ENCODE peak calls at places on chromosomes 2 and 18, in ten cellular contexts. E, H, F, Y, C, O, S, J, B and K are unnamed samples.

GRCh38 chr18:69585696-69586095 is 185.0 kb downstream of the DOK6 start:
- DNase-seq in O (no peak), F (no peak), Y (no peak), H (no peak), J (no peak), S (no peak), E (no peak), C (no peak), B (no peak), K (no peak)

GRCh38 chr2:32864761-32865160 is 82.0 kb upstream of the LTBP1 start:
- DNase-seq in S (peak), H (no peak), O (no peak), J (no peak), B (no peak), E (no peak), C (no peak), Y (no peak), F (no peak), K (no peak)

GRCh38 chr2:170180031-170180566 is 2.2 kb downstream of the MYO3B start:
- DNase-seq in B (no peak), J (no peak), C (no peak), Y (no peak), F (no peak), O (no peak), E (no peak), H (no peak), S (no peak), K (no peak)

GRCh38 chr2:123514808-123515207 is 510.3 kb upstream of the CNTNAP5 start:
- DNase-seq in O (no peak), Y (no peak), J (no peak), F (no peak), H (no peak), E (no peak), C (no peak), S (no peak), B (no peak), K (no peak)

GRCh38 chr18:24460388-24460787 is at the start of gene HRH4:
- DNase-seq in C (no peak), Y (no peak), H (no peak), F (no peak), B (no peak), S (no peak), O (no peak), J (no peak), E (no peak), K (no peak)

GRCh38 chr2:1641498-1641897 is 102.8 kb downstream of the PXDN start:
- DNase-seq in Y (no peak), B (no peak), C (no peak), H (no peak), O (no peak), E (no peak), S (no peak), J (no peak), F (no peak), K (no peak)

GRCh38 chr2:23912054-23912453 is 14.9 kb downstream of the ATAD2B start:
- DNase-seq in Y (no peak), J (no peak), O (no peak), F (no peak), S (no peak), H (no peak), E (no peak), B (peak), C (no peak), K (no peak)

GRCh38 chr2:54657664-54658083 is 65.8 kb upstream of the EML6 start:
- DNase-seq in H (peak), B (peak), C (peak), Y (peak), O (peak), E (peak), F (peak), S (no peak), J (no peak), K (no peak)

GRCh38 chr2:227761734-227762476 is 16.2 kb downstream of the SCYGR8 start:
- DNase-seq in E (no peak), F (no peak), H (no peak), O (no peak), Y (no peak), J (no peak), S (no peak), B (no peak), C (no peak), K (no peak)

GRCh38 chr2:128644745-128645256 is 326.1 kb upstream of the HS6ST1 start:
- DNase-seq in F (no peak), H (no peak), B (no peak), C (no peak), S (no peak), O (peak), E (no peak), J (peak), Y (no peak), K (no peak)

GRCh38 chr18:64134044-64134757 is 14.7 kb downstream of the LINC00305 start:
- DNase-seq in E (no peak), S (no peak), F (no peak), C (no peak), B (no peak), Y (no peak), O (no peak), J (no peak), H (no peak), K (no peak)

GRCh38 chr2:133967326-133967725 is 286.5 kb upstream of the MGAT5 start:
- DNase-seq in J (no peak), F (no peak), C (no peak), E (no peak), S (no peak), B (no peak), H (no peak), Y (no peak), O (no peak), K (no peak)

GRCh38 chr2:119174993-119175347 is 16.4 kb upstream of the C1QL2 start:
- DNase-seq in J (no peak), O (no peak), Y (no peak), F (no peak), S (no peak), H (no peak), B (no peak), C (no peak), E (no peak), K (no peak)

GRCh38 chr18:51151568-51152511 is 45.6 kb downstream of the MEX3C start:
- DNase-seq in H (peak), F (no peak), C (no peak), Y (no peak), J (no peak), O (no peak), B (no peak), E (peak), S (no peak), K (no peak)

GRCh38 chr2:239512054-239512453 is 111.2 kb upstream of the HDAC4 start:
- DNase-seq in F (peak), H (no peak), C (no peak), S (no peak), E (no peak), O (no peak), J (no peak), B (no peak), Y (no peak), K (no peak)

GRCh38 chr2:70748002-70748779 is 19.8 kb downstream of the ADD2 start:
- DNase-seq in Y (no peak), F (no peak), E (no peak), H (no peak), C (no peak), O (no peak), J (no peak), S (no peak), B (no peak), K (no peak)

GRCh38 chr2:157413342-157414035 is 30.4 kb downstream of the CYTIP start:
- DNase-seq in H (no peak), O (no peak), Y (no peak), E (no peak), B (no peak), F (no peak), C (no peak), S (no peak), J (no peak), K (no peak)

GRCh38 chr2:234978466-234979203 is 26.8 kb downstream of the SH3BP4 start:
- DNase-seq in B (no peak), C (no peak), J (peak), F (no peak), H (peak), E (no peak), S (no peak), O (no peak), Y (no peak), K (no peak)

GRCh38 chr2:101047774-101048173 is 45.7 kb downstream of the RPL31 start:
- DNase-seq in F (no peak), H (no peak), E (no peak), O (no peak), Y (no peak), B (no peak), J (no peak), C (no peak), S (no peak), K (no peak)

GRCh38 chr2:71102981-71103681 is 26.9 kb downstream of the MCEE start:
- DNase-seq in E (no peak), F (no peak), H (no peak), Y (no peak), J (no peak), C (no peak), S (no peak), B (no peak), O (no peak), K (no peak)

GRCh38 chr2:232444409-232445148 is 11.4 kb upstream of the ALPI start:
- DNase-seq in B (peak), E (peak), J (no peak), F (peak), Y (no peak), C (peak), O (peak), S (peak), H (peak), K (no peak)

GRCh38 chr18:23377669-23378469 is 75.2 kb upstream of the RIOK3 start:
- DNase-seq in E (no peak), C (no peak), F (no peak), B (peak), Y (no peak), O (no peak), S (peak), H (no peak), J (no peak), K (no peak)

GRCh38 chr2:3533836-3534235 is 14.5 kb upstream of the ADI1 start:
- DNase-seq in S (no peak), F (no peak), J (no peak), E (no peak), Y (no peak), O (no peak), H (no peak), B (no peak), C (no peak), K (no peak)

GRCh38 chr2:45316576-45317338 is 294.3 kb downstream of the SRBD1 start:
- DNase-seq in O (no peak), Y (no peak), J (no peak), S (no peak), F (no peak), C (no peak), E (no peak), B (no peak), H (no peak), K (no peak)
- H3K27ac ChIP-seq in O (no peak), Y (no peak), J (no peak), S (no peak), F (no peak), C (no peak), E (no peak), B (no peak), H (no peak), K (no peak)

GRCh38 chr2:96108578-96109561 is 7.5 kb downstream of the ADRA2B start:
- DNase-seq in O (peak), E (no peak), B (no peak), J (no peak), H (no peak), Y (no peak), F (no peak), C (peak), S (no peak), K (no peak)
- H3K27ac ChIP-seq in O (no peak), E (no peak), B (peak), J (no peak), H (no peak), Y (no peak), F (no peak), C (no peak), S (no peak), K (peak)

GRCh38 chr18:77046409-77046808 is 86.2 kb downstream of the MBP start:
- DNase-seq in H (no peak), S (no peak), F (no peak), Y (no peak), C (no peak), O (no peak), E (no peak), B (no peak), J (no peak), K (no peak)

GRCh38 chr18:77045682-77046081 is 86.9 kb downstream of the MBP start:
- DNase-seq in H (no peak), O (no peak), Y (no peak), B (no peak), C (no peak), F (no peak), E (no peak), S (no peak), J (no peak), K (no peak)

GRCh38 chr18:77046994-77047393 is 85.6 kb downstream of the MBP start:
- DNase-seq in H (no peak), B (no peak), C (no peak), J (no peak), E (no peak), Y (no peak), O (no peak), S (no peak), F (no peak), K (no peak)

GRCh38 chr18:77043541-77044280 is 88.9 kb downstream of the MBP start:
- DNase-seq in B (no peak), S (no peak), E (no peak), O (no peak), C (no peak), H (no peak), J (no peak), F (no peak), Y (no peak), K (no peak)

DNA sequence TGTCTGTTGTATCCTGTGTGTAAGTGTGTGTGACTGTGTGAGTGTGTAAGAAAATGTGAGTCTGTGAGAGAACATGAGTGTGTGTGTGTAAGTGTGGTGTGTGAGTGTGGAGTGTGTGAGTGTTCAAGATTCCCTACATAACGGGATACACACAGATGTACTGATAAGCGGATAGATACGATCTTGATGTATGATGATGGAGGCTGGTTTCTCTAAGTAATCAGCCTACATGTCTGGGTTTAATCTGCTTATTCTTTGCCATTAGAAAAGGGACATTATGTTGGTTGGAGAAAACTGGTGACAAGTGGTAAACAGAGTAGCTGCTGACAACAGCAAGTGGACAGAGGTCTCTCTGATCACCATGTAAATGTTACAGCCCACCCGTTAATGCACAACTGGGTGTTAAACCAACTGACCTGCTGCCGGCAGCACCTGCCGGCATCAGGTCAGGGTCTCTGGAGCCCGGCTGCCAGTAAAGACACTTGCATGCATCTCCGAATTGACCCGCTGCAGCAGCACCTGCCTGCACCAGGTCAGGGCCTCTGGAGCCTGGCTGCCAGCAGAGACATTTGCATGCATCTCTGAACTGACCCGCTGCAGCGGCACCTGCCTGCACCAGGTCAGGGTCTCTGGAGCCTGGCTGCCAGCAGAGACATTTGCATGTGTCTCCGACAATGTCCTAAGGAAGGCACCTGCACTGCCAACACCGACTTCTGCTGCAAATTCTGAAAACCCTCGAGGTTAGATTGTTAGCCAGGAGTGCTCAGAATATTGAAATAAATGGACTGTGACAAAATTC is 87.5 kb downstream of the MBP start:
- DNase-seq in B (no peak), S (no peak), O (no peak), Y (no peak), C (no peak), E (no peak), J (no peak), H (no peak), F (no peak), K (no peak)
- H3K27ac ChIP-seq in B (no peak), S (no peak), O (no peak), Y (peak), C (no peak), E (no peak), J (no peak), H (no peak), F (peak), K (no peak)

GRCh38 chr18:49875155-49875554 is 61.8 kb upstream of the ACAA2 start:
- DNase-seq in Y (no peak), C (no peak), E (no peak), O (no peak), S (no peak), B (no peak), J (no peak), F (no peak), H (no peak), K (no peak)
- H3K27ac ChIP-seq in Y (no peak), C (no peak), E (no peak), O (no peak), S (no peak), B (no peak), J (no peak), F (no peak), H (no peak), K (no peak)

GRCh38 chr18:26709897-26710296 is 155.6 kb downstream of the AQP4 start:
- DNase-seq in F (no peak), Y (no peak), E (no peak), C (no peak), S (no peak), H (no peak), O (no peak), J (no peak), B (no peak), K (no peak)
- H3K27ac ChIP-seq in F (peak), Y (no peak), E (peak), C (no peak), S (no peak), H (no peak), O (no peak), J (no peak), B (no peak), K (no peak)